ENCODE peak calls at places on chromosomes 13 and 19, in nine cellular contexts. P, B, V, E, J, N, Y, H and R are unnamed samples.

GRCh38 chr19:3249408-3249807 is 24.9 kb downstream of the CELF5 start:
- DNase-seq in N (no peak), P (peak; percentile 23), B (no peak), Y (no peak), V (no peak), E (peak; percentile 22), H (no peak), J (no peak), R (no peak)

GRCh38 chr19:13557756-13558398 is 51.6 kb upstream of the CACNA1A start:
- DNase-seq in J (no peak), B (no peak), H (no peak), P (peak; percentile 57), N (no peak), V (no peak), E (peak; percentile 44), Y (no peak), R (no peak)

GRCh38 chr13:37889811-37890210 is 20.2 kb upstream of the TRPC4 start:
- DNase-seq in B (no peak), E (no peak), P (no peak), H (no peak), Y (no peak), J (no peak), N (no peak), V (no peak), R (no peak)

GRCh38 chr19:2648528-2648937 is 54.0 kb downstream of the GNG7 start:
- DNase-seq in E (peak; percentile 83), P (peak; percentile 81), H (peak; percentile 76), B (peak; percentile 81), N (peak; percentile 64), Y (peak; percentile 72), J (peak; percentile 70), V (peak; percentile 60), R (peak; percentile 89)

GRCh38 chr19:28980236-28980868 is 232.6 kb downstream of the UQCRFS1 start:
- DNase-seq in J (no peak), E (no peak), V (no peak), N (no peak), B (no peak), Y (no peak), P (no peak), H (peak; percentile 28), R (no peak)

GRCh38 chr13:103716689-103717088 is 650.5 kb upstream of the SLC10A2 start:
- DNase-seq in J (no peak), H (no peak), Y (no peak), B (no peak), N (no peak), V (no peak), E (no peak), P (no peak), R (no peak)

GRCh38 chr13:21676611-21677021 is 5.7 kb downstream of the FGF9 start:
- DNase-seq in N (no peak), E (no peak), P (peak; percentile 69), J (no peak), B (peak; percentile 55), Y (no peak), H (peak; percentile 62), V (no peak), R (no peak)

GRCh38 chr19:40614595-40615411 is 13.6 kb downstream of the LTBP4 start:
- DNase-seq in P (peak; percentile 92), E (peak; percentile 79), J (peak; percentile 59), B (peak; percentile 86), N (peak; percentile 99), H (peak; percentile 89), V (peak; percentile 99), Y (peak; percentile 82), R (peak; percentile 87)

GRCh38 chr13:114145256-114145655 is 12.8 kb upstream of the RASA3 start:
- DNase-seq in P (peak; percentile 1), J (no peak), V (no peak), N (no peak), H (no peak), Y (no peak), B (no peak), E (no peak), R (no peak)

GRCh38 chr19:14081797-14082674 is 3.5 kb downstream of the C19orf67 start:
- DNase-seq in E (peak; percentile 17), P (peak; percentile 34), V (peak; percentile 83), J (no peak), H (no peak), N (peak; percentile 48), Y (peak; percentile 59), B (peak; percentile 83), R (no peak)

GRCh38 chr19:44657211-44657921 is 13.7 kb downstream of the PVR start:
- DNase-seq in H (peak; percentile 80), N (peak; percentile 45), P (peak; percentile 81), E (peak; percentile 54), V (no peak), B (peak; percentile 78), J (peak; percentile 48), Y (peak; percentile 71), R (peak; percentile 87)

GRCh38 chr13:75689686-75690085 is 53.6 kb downstream of the LMO7 start:
- DNase-seq in N (peak; percentile 45), E (no peak), J (no peak), B (no peak), P (no peak), H (no peak), V (no peak), Y (no peak), R (no peak)

GRCh38 chr19:32483574-32483973 is 78.0 kb downstream of the DPY19L3 start:
- DNase-seq in E (no peak), H (no peak), J (no peak), V (no peak), B (no peak), N (no peak), Y (no peak), P (no peak), R (no peak)

GRCh38 chr19:872266-872951 is 12.9 kb downstream of the CFD start:
- DNase-seq in B (peak; percentile 88), E (peak; percentile 45), N (peak; percentile 68), P (peak; percentile 85), Y (no peak), H (peak; percentile 53), V (peak; percentile 87), J (peak; percentile 88), R (no peak)

GRCh38 chr19:56348289-56348877 is 33.7 kb upstream of the ZSCAN5A start:
- DNase-seq in V (peak; percentile 18), N (no peak), B (no peak), J (no peak), E (peak; percentile 17), P (peak; percentile 31), H (no peak), Y (no peak), R (no peak)

GRCh38 chr19:42477117-42477516 is 34.4 kb upstream of the CXCL17 start:
- DNase-seq in J (no peak), E (no peak), V (no peak), Y (no peak), N (no peak), B (no peak), P (no peak), H (no peak), R (no peak)

DNA sequence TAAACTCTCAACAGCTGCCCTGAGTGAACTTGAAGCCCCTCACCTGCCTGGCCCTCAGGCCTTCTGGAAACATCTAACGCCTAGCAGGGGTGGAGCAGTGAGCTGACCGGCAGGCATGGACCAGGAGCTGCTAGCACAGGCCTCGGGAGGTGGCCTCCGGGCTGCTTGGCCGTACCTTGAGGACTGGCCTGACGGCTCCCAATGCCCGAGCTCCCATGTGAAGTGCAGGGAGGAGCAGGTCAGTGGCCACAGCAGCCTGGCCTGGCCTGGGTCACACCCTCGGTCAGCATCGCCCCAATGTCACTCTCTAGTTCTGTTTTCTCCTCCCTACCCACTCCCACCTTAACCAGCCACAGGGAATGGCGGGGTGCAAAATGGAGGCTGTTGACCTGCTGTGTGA is 19.0 kb downstream of the TSHZ3 start:
- DNase-seq in N (no peak), H (no peak), E (no peak), B (no peak), J (no peak), V (no peak), Y (no peak), P (no peak), R (no peak)
- H3K27ac ChIP-seq in N (no peak overlapping the region), H (no peak overlapping the region), E (no peak overlapping the region), B (no peak overlapping the region), J (no peak overlapping the region), V (no peak overlapping the region), Y (no peak overlapping the region), P (no peak overlapping the region), R (peak overlapping the region; percentile 51)

GRCh38 chr13:44396295-44396962 is 22.8 kb downstream of the SERP2 start:
- DNase-seq in P (no peak), H (no peak), N (no peak), E (no peak), V (no peak), Y (no peak), B (no peak), J (no peak), R (no peak)

GRCh38 chr13:44389856-44390255 is 16.2 kb downstream of the SERP2 start:
- DNase-seq in P (no peak), Y (no peak), V (no peak), N (no peak), H (no peak), E (no peak), J (no peak), B (no peak), R (no peak)

GRCh38 chr13:44396963-44397580 is 23.4 kb downstream of the SERP2 start:
- DNase-seq in Y (peak; percentile 51), J (no peak), H (peak; percentile 89), P (peak; percentile 88), V (no peak), B (peak; percentile 28), N (peak; percentile 45), E (no peak), R (no peak)

GRCh38 chr13:44394649-44395048 is 21.0 kb downstream of the SERP2 start:
- DNase-seq in E (no peak), P (no peak), H (no peak), Y (no peak), J (no peak), V (no peak), B (no peak), N (no peak), R (no peak)

DNA sequence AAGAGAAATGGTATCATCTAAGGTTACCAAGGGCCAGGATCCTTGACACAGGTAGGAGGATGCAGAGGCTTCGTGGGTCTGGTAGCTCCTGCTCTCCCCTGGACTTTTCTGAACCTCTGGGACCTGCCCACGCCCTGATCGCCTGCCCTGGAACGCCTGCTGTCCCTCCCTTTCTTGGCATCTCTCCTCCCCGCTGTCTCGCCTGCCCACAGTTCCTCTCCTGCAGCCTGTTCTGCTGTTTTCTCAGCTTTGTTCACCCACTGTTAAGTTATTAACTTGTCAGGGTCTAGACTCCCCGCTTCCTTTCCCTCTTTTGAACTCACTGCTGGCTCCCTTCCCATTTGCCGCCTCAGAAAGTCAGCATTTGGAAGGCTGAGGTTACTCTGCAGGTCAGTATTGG is 19.8 kb downstream of the SERP2 start:
- DNase-seq in V (no peak), J (no peak), B (no peak), E (no peak), H (no peak), N (peak; percentile 70), P (no peak), Y (no peak), R (no peak)
- H3K27ac ChIP-seq in V (no peak overlapping the region), J (no peak overlapping the region), B (no peak overlapping the region), E (no peak overlapping the region), H (peak overlapping the region; percentile 13), N (no peak overlapping the region), P (no peak overlapping the region), Y (no peak overlapping the region), R (no peak overlapping the region)

GRCh38 chr19:18775586-18776287 is 15.4 kb downstream of the COMP start:
- DNase-seq in H (no peak), E (peak; percentile 58), Y (no peak), J (no peak), P (no peak), N (peak; percentile 59), B (no peak), V (no peak), R (no peak)
- H3K27ac ChIP-seq in H (no peak overlapping the region), E (no peak overlapping the region), Y (no peak overlapping the region), J (no peak overlapping the region), P (no peak overlapping the region), N (peak overlapping the region; percentile 62), B (no peak overlapping the region), V (no peak overlapping the region), R (no peak overlapping the region)

GRCh38 chr13:99546878-99547277 is 45.6 kb downstream of the TM9SF2 start:
- DNase-seq in P (no peak), B (no peak), Y (no peak), N (no peak), E (no peak), H (no peak), V (no peak), J (no peak), R (no peak)
- H3K27ac ChIP-seq in P (no peak overlapping the region), B (no peak overlapping the region), Y (no peak overlapping the region), N (no peak overlapping the region), E (no peak overlapping the region), H (no peak overlapping the region), V (no peak overlapping the region), J (no peak overlapping the region), R (no peak overlapping the region)